ENCODE peak calls at places on chromosomes 2 and 18, in nine cellular contexts. One of them, this sample, is unnamed.

GRCh38 chr2:211599146-211599545 is 939.5 kb downstream of the ERBB4 start:
- DNase-seq in occipital lobe: no peak
- DNase-seq in NCI-H510A: no peak
- DNase-seq in left ventricle myocardium inferior: no peak
- DNase-seq in T-helper 1 cell: no peak
- DNase-seq in HT1080: no peak
- DNase-seq in substantia nigra: no peak
- DNase-seq in activated CD4-positive, alpha-beta T cell treated with anti-CD3 and anti-CD28 coated beads, Interleukin-2, amount 50 U/mL, for 48 hours: no peak
- DNase-seq in GM03348: no peak
- DNase-seq in this sample: no peak

GRCh38 chr2:45001629-45002385 is 7.4 kb downstream of the SIX2 start:
- DNase-seq in occipital lobe: no peak
- DNase-seq in NCI-H510A: no peak
- DNase-seq in left ventricle myocardium inferior: no peak
- DNase-seq in T-helper 1 cell: no peak
- DNase-seq in HT1080: no peak
- DNase-seq in substantia nigra: no peak
- DNase-seq in activated CD4-positive, alpha-beta T cell treated with anti-CD3 and anti-CD28 coated beads, Interleukin-2, amount 50 U/mL, for 48 hours: no peak
- DNase-seq in GM03348: no peak
- DNase-seq in this sample: no peak

GRCh38 chr2:188522517-188522916 is 230.8 kb downstream of the GULP1 start:
- DNase-seq in occipital lobe: no peak
- DNase-seq in NCI-H510A: no peak
- DNase-seq in left ventricle myocardium inferior: no peak
- DNase-seq in T-helper 1 cell: no peak
- DNase-seq in HT1080: no peak
- DNase-seq in substantia nigra: no peak
- DNase-seq in activated CD4-positive, alpha-beta T cell treated with anti-CD3 and anti-CD28 coated beads, Interleukin-2, amount 50 U/mL, for 48 hours: no peak
- DNase-seq in GM03348: no peak
- DNase-seq in this sample: no peak

GRCh38 chr2:203080447-203080846 is 65.8 kb downstream of the NBEAL1 start:
- DNase-seq in occipital lobe: no peak
- DNase-seq in NCI-H510A: no peak
- DNase-seq in left ventricle myocardium inferior: no peak
- DNase-seq in T-helper 1 cell: no peak
- DNase-seq in HT1080: no peak
- DNase-seq in substantia nigra: no peak
- DNase-seq in activated CD4-positive, alpha-beta T cell treated with anti-CD3 and anti-CD28 coated beads, Interleukin-2, amount 50 U/mL, for 48 hours: no peak
- DNase-seq in GM03348: no peak
- DNase-seq in this sample: no peak

GRCh38 chr2:174716785-174717184 is 47.5 kb downstream of the CHRNA1 start:
- DNase-seq in occipital lobe: no peak
- DNase-seq in NCI-H510A: no peak
- DNase-seq in left ventricle myocardium inferior: no peak
- DNase-seq in T-helper 1 cell: peak
- DNase-seq in HT1080: no peak
- DNase-seq in substantia nigra: no peak
- DNase-seq in activated CD4-positive, alpha-beta T cell treated with anti-CD3 and anti-CD28 coated beads, Interleukin-2, amount 50 U/mL, for 48 hours: no peak
- DNase-seq in GM03348: no peak
- DNase-seq in this sample: no peak

GRCh38 chr2:187890690-187891089 is 336.5 kb upstream of the TFPI start:
- DNase-seq in occipital lobe: no peak
- DNase-seq in NCI-H510A: no peak
- DNase-seq in left ventricle myocardium inferior: no peak
- DNase-seq in T-helper 1 cell: no peak
- DNase-seq in HT1080: no peak
- DNase-seq in substantia nigra: no peak
- DNase-seq in activated CD4-positive, alpha-beta T cell treated with anti-CD3 and anti-CD28 coated beads, Interleukin-2, amount 50 U/mL, for 48 hours: no peak
- DNase-seq in GM03348: no peak
- DNase-seq in this sample: no peak

GRCh38 chr2:181575024-181575649 is 81.8 kb downstream of the CERKL start:
- DNase-seq in occipital lobe: no peak
- DNase-seq in NCI-H510A: no peak
- DNase-seq in left ventricle myocardium inferior: no peak
- DNase-seq in T-helper 1 cell: no peak
- DNase-seq in HT1080: no peak
- DNase-seq in substantia nigra: no peak
- DNase-seq in activated CD4-positive, alpha-beta T cell treated with anti-CD3 and anti-CD28 coated beads, Interleukin-2, amount 50 U/mL, for 48 hours: no peak
- DNase-seq in GM03348: no peak
- DNase-seq in this sample: no peak

GRCh38 chr2:24779121-24779520 is 14.1 kb downstream of the PTRHD1 start:
- DNase-seq in occipital lobe: no peak
- DNase-seq in NCI-H510A: no peak
- DNase-seq in left ventricle myocardium inferior: no peak
- DNase-seq in T-helper 1 cell: no peak
- DNase-seq in HT1080: no peak
- DNase-seq in substantia nigra: no peak
- DNase-seq in activated CD4-positive, alpha-beta T cell treated with anti-CD3 and anti-CD28 coated beads, Interleukin-2, amount 50 U/mL, for 48 hours: no peak
- DNase-seq in GM03348: no peak
- DNase-seq in this sample: no peak

GRCh38 chr2:24984912-24985311 is 13.2 kb upstream of the DNAJC27 start:
- DNase-seq in occipital lobe: peak
- DNase-seq in NCI-H510A: no peak
- DNase-seq in left ventricle myocardium inferior: peak
- DNase-seq in T-helper 1 cell: no peak
- DNase-seq in HT1080: no peak
- DNase-seq in substantia nigra: peak
- DNase-seq in activated CD4-positive, alpha-beta T cell treated with anti-CD3 and anti-CD28 coated beads, Interleukin-2, amount 50 U/mL, for 48 hours: no peak
- DNase-seq in GM03348: no peak
- DNase-seq in this sample: peak

GRCh38 chr2:9408641-9409151 is 14.6 kb downstream of the ITGB1BP1 start:
- DNase-seq in occipital lobe: peak
- DNase-seq in NCI-H510A: no peak
- DNase-seq in left ventricle myocardium inferior: no peak
- DNase-seq in T-helper 1 cell: no peak
- DNase-seq in HT1080: no peak
- DNase-seq in substantia nigra: no peak
- DNase-seq in activated CD4-positive, alpha-beta T cell treated with anti-CD3 and anti-CD28 coated beads, Interleukin-2, amount 50 U/mL, for 48 hours: no peak
- DNase-seq in GM03348: no peak
- DNase-seq in this sample: peak

GRCh38 chr18:49238433-49239042 is 221.9 kb downstream of the DYM start:
- DNase-seq in occipital lobe: no peak
- DNase-seq in NCI-H510A: no peak
- DNase-seq in left ventricle myocardium inferior: no peak
- DNase-seq in T-helper 1 cell: no peak
- DNase-seq in HT1080: peak
- DNase-seq in substantia nigra: no peak
- DNase-seq in activated CD4-positive, alpha-beta T cell treated with anti-CD3 and anti-CD28 coated beads, Interleukin-2, amount 50 U/mL, for 48 hours: no peak
- DNase-seq in GM03348: peak
- DNase-seq in this sample: peak

GRCh38 chr2:12761109-12761508 is 44.4 kb downstream of the TRIB2 start:
- DNase-seq in occipital lobe: no peak
- DNase-seq in NCI-H510A: no peak
- DNase-seq in left ventricle myocardium inferior: no peak
- DNase-seq in T-helper 1 cell: no peak
- DNase-seq in HT1080: no peak
- DNase-seq in substantia nigra: no peak
- DNase-seq in activated CD4-positive, alpha-beta T cell treated with anti-CD3 and anti-CD28 coated beads, Interleukin-2, amount 50 U/mL, for 48 hours: no peak
- DNase-seq in GM03348: no peak
- DNase-seq in this sample: no peak

GRCh38 chr18:1002653-1003178 is 98.0 kb downstream of the ADCYAP1 start:
- DNase-seq in occipital lobe: no peak
- DNase-seq in NCI-H510A: no peak
- DNase-seq in left ventricle myocardium inferior: no peak
- DNase-seq in T-helper 1 cell: no peak
- DNase-seq in HT1080: peak
- DNase-seq in substantia nigra: no peak
- DNase-seq in activated CD4-positive, alpha-beta T cell treated with anti-CD3 and anti-CD28 coated beads, Interleukin-2, amount 50 U/mL, for 48 hours: no peak
- DNase-seq in GM03348: peak
- DNase-seq in this sample: no peak

GRCh38 chr2:240160291-240161086 is 20.0 kb upstream of the OTOS start:
- DNase-seq in occipital lobe: no peak
- DNase-seq in NCI-H510A: no peak
- DNase-seq in left ventricle myocardium inferior: no peak
- DNase-seq in T-helper 1 cell: no peak
- DNase-seq in HT1080: no peak
- DNase-seq in substantia nigra: no peak
- DNase-seq in activated CD4-positive, alpha-beta T cell treated with anti-CD3 and anti-CD28 coated beads, Interleukin-2, amount 50 U/mL, for 48 hours: no peak
- DNase-seq in GM03348: no peak
- DNase-seq in this sample: no peak

GRCh38 chr18:13388586-13389490 is 170.3 kb downstream of the LDLRAD4 start:
- DNase-seq in occipital lobe: no peak
- DNase-seq in NCI-H510A: no peak
- DNase-seq in left ventricle myocardium inferior: no peak
- DNase-seq in T-helper 1 cell: no peak
- DNase-seq in HT1080: no peak
- DNase-seq in substantia nigra: no peak
- DNase-seq in activated CD4-positive, alpha-beta T cell treated with anti-CD3 and anti-CD28 coated beads, Interleukin-2, amount 50 U/mL, for 48 hours: no peak
- DNase-seq in GM03348: no peak
- DNase-seq in this sample: no peak

GRCh38 chr2:42784204-42784880 is 8.0 kb downstream of the HAAO start:
- DNase-seq in occipital lobe: no peak
- DNase-seq in NCI-H510A: no peak
- DNase-seq in left ventricle myocardium inferior: no peak
- DNase-seq in T-helper 1 cell: no peak
- DNase-seq in HT1080: no peak
- DNase-seq in substantia nigra: no peak
- DNase-seq in activated CD4-positive, alpha-beta T cell treated with anti-CD3 and anti-CD28 coated beads, Interleukin-2, amount 50 U/mL, for 48 hours: no peak
- DNase-seq in GM03348: no peak
- DNase-seq in this sample: no peak

GRCh38 chr18:80246656-80247402 is 485 bp downstream of the PARD6G start:
- DNase-seq in occipital lobe: no peak
- DNase-seq in NCI-H510A: peak
- DNase-seq in left ventricle myocardium inferior: no peak
- DNase-seq in T-helper 1 cell: no peak
- DNase-seq in HT1080: no peak
- DNase-seq in substantia nigra: no peak
- DNase-seq in activated CD4-positive, alpha-beta T cell treated with anti-CD3 and anti-CD28 coated beads, Interleukin-2, amount 50 U/mL, for 48 hours: no peak
- DNase-seq in GM03348: peak
- DNase-seq in this sample: no peak

GRCh38 chr2:126863336-126864015 is 35.2 kb upstream of the TEX51 start:
- DNase-seq in occipital lobe: no peak
- DNase-seq in NCI-H510A: no peak
- DNase-seq in left ventricle myocardium inferior: no peak
- DNase-seq in T-helper 1 cell: no peak
- DNase-seq in HT1080: no peak
- DNase-seq in substantia nigra: no peak
- DNase-seq in activated CD4-positive, alpha-beta T cell treated with anti-CD3 and anti-CD28 coated beads, Interleukin-2, amount 50 U/mL, for 48 hours: no peak
- DNase-seq in GM03348: no peak
- DNase-seq in this sample: no peak

GRCh38 chr2:173752152-173752551 is 213.0 kb downstream of the SP3 start:
- DNase-seq in occipital lobe: no peak
- DNase-seq in NCI-H510A: no peak
- DNase-seq in left ventricle myocardium inferior: no peak
- DNase-seq in T-helper 1 cell: no peak
- DNase-seq in HT1080: no peak
- DNase-seq in substantia nigra: no peak
- DNase-seq in activated CD4-positive, alpha-beta T cell treated with anti-CD3 and anti-CD28 coated beads, Interleukin-2, amount 50 U/mL, for 48 hours: no peak
- DNase-seq in GM03348: peak
- DNase-seq in this sample: no peak

GRCh38 chr2:70627499-70627898 is 73.9 kb upstream of the TGFA start:
- DNase-seq in occipital lobe: no peak
- DNase-seq in NCI-H510A: peak
- DNase-seq in left ventricle myocardium inferior: no peak
- DNase-seq in T-helper 1 cell: no peak
- DNase-seq in HT1080: no peak
- DNase-seq in substantia nigra: no peak
- DNase-seq in activated CD4-positive, alpha-beta T cell treated with anti-CD3 and anti-CD28 coated beads, Interleukin-2, amount 50 U/mL, for 48 hours: no peak
- DNase-seq in GM03348: no peak
- DNase-seq in this sample: no peak

GRCh38 chr2:109715302-109715937 is 78.7 kb upstream of the RGPD5 start:
- DNase-seq in occipital lobe: no peak
- DNase-seq in NCI-H510A: no peak
- DNase-seq in left ventricle myocardium inferior: no peak
- DNase-seq in T-helper 1 cell: no peak
- DNase-seq in HT1080: peak
- DNase-seq in substantia nigra: no peak
- DNase-seq in activated CD4-positive, alpha-beta T cell treated with anti-CD3 and anti-CD28 coated beads, Interleukin-2, amount 50 U/mL, for 48 hours: no peak
- DNase-seq in GM03348: no peak
- DNase-seq in this sample: no peak

GRCh38 chr18:48785091-48785614 is 165.6 kb downstream of the SMAD7 start:
- DNase-seq in occipital lobe: no peak
- DNase-seq in NCI-H510A: no peak
- DNase-seq in left ventricle myocardium inferior: peak
- DNase-seq in T-helper 1 cell: peak
- DNase-seq in HT1080: no peak
- DNase-seq in substantia nigra: peak
- DNase-seq in activated CD4-positive, alpha-beta T cell treated with anti-CD3 and anti-CD28 coated beads, Interleukin-2, amount 50 U/mL, for 48 hours: peak
- DNase-seq in GM03348: no peak
- DNase-seq in this sample: peak

GRCh38 chr2:20224716-20225293 is at the start of gene SDC1:
- DNase-seq in occipital lobe: no peak
- DNase-seq in NCI-H510A: no peak
- DNase-seq in left ventricle myocardium inferior: no peak
- DNase-seq in T-helper 1 cell: no peak
- DNase-seq in HT1080: peak
- DNase-seq in substantia nigra: no peak
- DNase-seq in activated CD4-positive, alpha-beta T cell treated with anti-CD3 and anti-CD28 coated beads, Interleukin-2, amount 50 U/mL, for 48 hours: peak
- DNase-seq in GM03348: peak
- DNase-seq in this sample: peak

GRCh38 chr2:20491739-20492531 is 45.1 kb downstream of the RHOB start:
- DNase-seq in occipital lobe: no peak
- DNase-seq in NCI-H510A: no peak
- DNase-seq in left ventricle myocardium inferior: peak
- DNase-seq in T-helper 1 cell: no peak
- DNase-seq in HT1080: no peak
- DNase-seq in substantia nigra: peak
- DNase-seq in activated CD4-positive, alpha-beta T cell treated with anti-CD3 and anti-CD28 coated beads, Interleukin-2, amount 50 U/mL, for 48 hours: no peak
- DNase-seq in GM03348: no peak
- DNase-seq in this sample: no peak

GRCh38 chr18:57446322-57446721 is 11.1 kb downstream of the ONECUT2 start:
- DNase-seq in occipital lobe: no peak
- DNase-seq in NCI-H510A: peak
- DNase-seq in left ventricle myocardium inferior: no peak
- DNase-seq in T-helper 1 cell: no peak
- DNase-seq in HT1080: peak
- DNase-seq in substantia nigra: no peak
- DNase-seq in activated CD4-positive, alpha-beta T cell treated with anti-CD3 and anti-CD28 coated beads, Interleukin-2, amount 50 U/mL, for 48 hours: no peak
- DNase-seq in GM03348: no peak
- DNase-seq in this sample: peak

GRCh38 chr18:44946529-44947113 is 265.9 kb downstream of the SETBP1 start:
- DNase-seq in occipital lobe: no peak
- DNase-seq in NCI-H510A: peak
- DNase-seq in left ventricle myocardium inferior: no peak
- DNase-seq in T-helper 1 cell: no peak
- DNase-seq in HT1080: no peak
- DNase-seq in substantia nigra: no peak
- DNase-seq in activated CD4-positive, alpha-beta T cell treated with anti-CD3 and anti-CD28 coated beads, Interleukin-2, amount 50 U/mL, for 48 hours: no peak
- DNase-seq in GM03348: no peak
- DNase-seq in this sample: no peak

GRCh38 chr2:220915087-220915486 is 657.0 kb downstream of the EPHA4 start:
- DNase-seq in occipital lobe: no peak
- DNase-seq in NCI-H510A: no peak
- DNase-seq in left ventricle myocardium inferior: no peak
- DNase-seq in T-helper 1 cell: no peak
- DNase-seq in HT1080: no peak
- DNase-seq in substantia nigra: no peak
- DNase-seq in activated CD4-positive, alpha-beta T cell treated with anti-CD3 and anti-CD28 coated beads, Interleukin-2, amount 50 U/mL, for 48 hours: no peak
- DNase-seq in GM03348: no peak
- DNase-seq in this sample: no peak

GRCh38 chr18:77762632-77763031 is 513.0 kb downstream of the GALR1 start:
- DNase-seq in occipital lobe: no peak
- DNase-seq in NCI-H510A: no peak
- DNase-seq in left ventricle myocardium inferior: no peak
- DNase-seq in T-helper 1 cell: no peak
- DNase-seq in HT1080: no peak
- DNase-seq in substantia nigra: no peak
- DNase-seq in activated CD4-positive, alpha-beta T cell treated with anti-CD3 and anti-CD28 coated beads, Interleukin-2, amount 50 U/mL, for 48 hours: no peak
- DNase-seq in GM03348: no peak
- DNase-seq in this sample: no peak

GRCh38 chr2:189661148-189661956 is at the start of gene ASNSD1:
- DNase-seq in occipital lobe: peak
- DNase-seq in NCI-H510A: peak
- DNase-seq in left ventricle myocardium inferior: peak
- DNase-seq in T-helper 1 cell: peak
- DNase-seq in HT1080: peak
- DNase-seq in substantia nigra: peak
- DNase-seq in activated CD4-positive, alpha-beta T cell treated with anti-CD3 and anti-CD28 coated beads, Interleukin-2, amount 50 U/mL, for 48 hours: peak
- DNase-seq in GM03348: peak
- DNase-seq in this sample: peak